ENCODE peak calls at places on chromosomes 5 and 9, in eight cellular contexts. E is K562, M is transverse colon, I is GM12878, V is stomach, J is Panc1, A is HCT116, C is GM23338. D is an unnamed sample.

GRCh38 chr5:125575561-125576504 is 829.4 kb upstream of the ZNF608 start:
- DNase-seq in E (no peak), M (peak), I (no peak), V (no peak), J (no peak), A (no peak), C (peak), D (peak)

GRCh38 chr9:113468716-113469448 is 5.4 kb downstream of the RGS3 start:
- DNase-seq in E (no peak), M (no peak), I (no peak), V (no peak), J (no peak), A (no peak), C (no peak), D (peak)

GRCh38 chr5:66171349-66172344 is 27.5 kb downstream of the SREK1 start:
- DNase-seq in E (peak), M (peak), I (no peak), V (no peak), J (no peak), A (no peak), C (peak), D (no peak)

GRCh38 chr5:35138232-35138631 is 90.5 kb upstream of the AGXT2 start:
- DNase-seq in E (no peak), M (no peak), I (no peak), V (no peak), J (no peak), A (no peak), C (no peak), D (no peak)

GRCh38 chr5:107526263-107526937 is 144.3 kb downstream of the EFNA5 start:
- DNase-seq in E (no peak), M (no peak), I (no peak), V (no peak), J (no peak), A (no peak), C (no peak), D (no peak)

GRCh38 chr5:21173526-21173925 is 1185.5 kb upstream of the CDH18 start:
- DNase-seq in E (no peak), M (no peak), I (no peak), V (no peak), J (no peak), A (no peak), C (no peak), D (no peak)

GRCh38 chr5:17895296-17896058 is 261.2 kb downstream of the TAF11L14 start:
- DNase-seq in E (no peak), M (no peak), I (no peak), V (no peak), J (peak), A (no peak), C (no peak), D (no peak)

GRCh38 chr9:29393064-29393463 is 1819.8 kb upstream of the C9orf72 start:
- DNase-seq in E (no peak), M (no peak), I (no peak), V (no peak), J (no peak), A (no peak), C (no peak), D (no peak)

GRCh38 chr5:149317281-149318048 is 27.8 kb upstream of the GRPEL2 start:
- DNase-seq in E (peak), M (peak), I (no peak), V (peak), J (peak), A (peak), C (peak), D (no peak)

GRCh38 chr5:96370981-96371380 is 62.1 kb downstream of the PCSK1 start:
- DNase-seq in E (no peak), M (no peak), I (no peak), V (no peak), J (no peak), A (no peak), C (no peak), D (no peak)

GRCh38 chr5:113047234-113047633 is 70.6 kb downstream of the DCP2 start:
- DNase-seq in E (peak), M (no peak), I (no peak), V (no peak), J (no peak), A (peak), C (no peak), D (no peak)

GRCh38 chr9:98175013-98175679 is 17.3 kb downstream of the CORO2A start:
- DNase-seq in E (no peak), M (no peak), I (no peak), V (no peak), J (no peak), A (no peak), C (no peak), D (peak)

GRCh38 chr9:95896580-95896979 is 21.1 kb downstream of the ERCC6L2 start:
- DNase-seq in E (no peak), M (no peak), I (no peak), V (no peak), J (no peak), A (no peak), C (no peak), D (no peak)

GRCh38 chr5:177249761-177250537 is 53.6 kb downstream of the RAB24 start:
- DNase-seq in E (no peak), M (no peak), I (no peak), V (no peak), J (no peak), A (no peak), C (no peak), D (no peak)

GRCh38 chr5:177256296-177256695 is 47.2 kb downstream of the RAB24 start:
- DNase-seq in E (no peak), M (no peak), I (no peak), V (peak), J (no peak), A (no peak), C (no peak), D (no peak)

DNA sequence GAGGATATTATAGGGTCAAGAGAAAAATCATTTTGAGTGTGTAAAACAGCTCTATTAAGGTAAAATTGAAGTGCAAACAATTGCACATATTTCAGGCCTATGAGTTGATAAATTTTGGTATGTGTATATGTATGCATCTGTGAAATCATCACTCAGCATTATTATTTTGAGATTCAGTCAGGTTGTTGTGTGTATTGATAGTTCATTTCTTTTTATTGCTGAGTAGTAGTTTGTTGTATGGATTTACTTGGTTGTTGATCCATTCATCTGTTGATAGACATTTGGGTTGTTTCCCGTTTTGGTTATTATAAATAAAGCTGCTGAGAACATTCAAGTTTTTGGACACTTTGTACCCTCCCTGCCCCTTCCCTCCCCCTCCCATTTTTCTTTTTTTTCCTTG is 50.3 kb downstream of the RAB24 start:
- DNase-seq in E (no peak), M (no peak), I (no peak), V (no peak), J (no peak), A (no peak), C (no peak), D (no peak)
- TF ChIP-seq POLR2AphosphoS5 in E (no peak), M (no peak), I (no peak), V (no peak), J (no peak), A (no peak), C (no peak), D (no peak)

GRCh38 chr9:31030741-31031202 is 1353.7 kb upstream of the ACO1 start:
- DNase-seq in E (no peak), M (no peak), I (no peak), V (no peak), J (no peak), A (no peak), C (peak), D (no peak)
- H3K4me3 ChIP-seq in E (no peak), M (no peak), I (no peak), V (no peak), J (no peak), A (no peak), C (peak), D (no peak)

GRCh38 chr5:127761869-127762268 is 58.7 kb downstream of the CCDC192 start:
- DNase-seq in E (no peak), M (no peak), I (no peak), V (no peak), J (no peak), A (no peak), C (no peak), D (no peak)

GRCh38 chr5:127754727-127755126 is 51.5 kb downstream of the CCDC192 start:
- DNase-seq in E (no peak), M (no peak), I (no peak), V (peak), J (no peak), A (no peak), C (no peak), D (no peak)

GRCh38 chr5:127758884-127759283 is 55.7 kb downstream of the CCDC192 start:
- DNase-seq in E (no peak), M (peak), I (no peak), V (no peak), J (no peak), A (no peak), C (no peak), D (no peak)

GRCh38 chr5:127754259-127754658 is 51.1 kb downstream of the CCDC192 start:
- DNase-seq in E (no peak), M (no peak), I (no peak), V (peak), J (no peak), A (no peak), C (no peak), D (no peak)

DNA sequence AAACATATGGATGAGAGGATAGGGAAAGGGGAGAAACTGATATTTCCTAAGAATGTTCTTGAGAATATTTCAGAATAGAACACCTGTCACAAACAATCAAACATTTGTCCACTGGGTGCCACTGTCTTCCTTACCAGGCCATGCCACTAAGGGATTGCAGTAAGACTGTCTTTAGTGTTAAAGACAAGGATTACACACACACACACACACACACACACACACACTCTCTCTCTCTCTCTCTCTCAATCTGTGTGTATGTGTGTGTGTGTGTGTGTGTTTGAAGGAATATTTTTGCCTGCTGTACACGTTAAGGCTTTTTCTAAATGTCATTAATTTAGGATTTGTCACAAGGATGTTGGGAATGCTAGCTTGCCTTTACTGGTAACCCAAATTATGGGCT is 54.4 kb downstream of the CCDC192 start:
- DNase-seq in E (peak), M (peak), I (peak), V (peak), J (peak), A (peak), C (peak), D (no peak)
- TF ChIP-seq POLR2AphosphoS5 in E (no peak), M (no peak), I (no peak), V (no peak), J (no peak), A (no peak), C (no peak), D (no peak)

DNA sequence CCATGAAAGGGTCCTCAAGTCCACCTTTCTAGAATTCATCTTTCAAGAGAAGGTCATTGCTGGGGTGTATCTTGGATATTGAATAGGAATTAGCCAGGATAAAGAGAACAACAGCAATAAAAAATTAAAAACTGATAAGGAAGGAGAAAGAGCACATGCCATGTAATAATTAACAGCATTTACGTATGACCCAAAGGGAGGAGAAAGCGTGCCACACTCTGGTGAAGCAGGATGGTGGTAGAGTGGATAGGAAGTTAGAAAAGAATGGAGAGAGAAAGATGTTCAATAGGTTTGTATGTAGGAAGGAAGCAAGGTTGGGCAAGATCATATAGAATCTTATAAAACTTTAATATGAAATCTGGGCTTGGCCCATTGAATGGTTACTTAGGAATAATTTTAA is 751.5 kb downstream of the MAT2B start:
- DNase-seq in E (no peak), M (no peak), I (no peak), V (no peak), J (no peak), A (no peak), C (no peak), D (no peak)
- H3K4me3 ChIP-seq in E (no peak), M (no peak), I (no peak), V (no peak), J (no peak), A (no peak), C (no peak), D (no peak)

GRCh38 chr5:147439253-147439652 is 70.6 kb downstream of the DPYSL3 start:
- DNase-seq in E (no peak), M (no peak), I (no peak), V (no peak), J (no peak), A (no peak), C (no peak), D (no peak)

GRCh38 chr5:147445093-147445492 is 64.8 kb downstream of the DPYSL3 start:
- DNase-seq in E (no peak), M (no peak), I (no peak), V (no peak), J (no peak), A (no peak), C (no peak), D (no peak)

GRCh38 chr5:147445951-147446350 is 63.9 kb downstream of the DPYSL3 start:
- DNase-seq in E (no peak), M (no peak), I (no peak), V (no peak), J (no peak), A (no peak), C (no peak), D (no peak)

GRCh38 chr5:147441191-147441695 is 68.6 kb downstream of the DPYSL3 start:
- DNase-seq in E (no peak), M (no peak), I (no peak), V (no peak), J (no peak), A (no peak), C (no peak), D (no peak)

DNA sequence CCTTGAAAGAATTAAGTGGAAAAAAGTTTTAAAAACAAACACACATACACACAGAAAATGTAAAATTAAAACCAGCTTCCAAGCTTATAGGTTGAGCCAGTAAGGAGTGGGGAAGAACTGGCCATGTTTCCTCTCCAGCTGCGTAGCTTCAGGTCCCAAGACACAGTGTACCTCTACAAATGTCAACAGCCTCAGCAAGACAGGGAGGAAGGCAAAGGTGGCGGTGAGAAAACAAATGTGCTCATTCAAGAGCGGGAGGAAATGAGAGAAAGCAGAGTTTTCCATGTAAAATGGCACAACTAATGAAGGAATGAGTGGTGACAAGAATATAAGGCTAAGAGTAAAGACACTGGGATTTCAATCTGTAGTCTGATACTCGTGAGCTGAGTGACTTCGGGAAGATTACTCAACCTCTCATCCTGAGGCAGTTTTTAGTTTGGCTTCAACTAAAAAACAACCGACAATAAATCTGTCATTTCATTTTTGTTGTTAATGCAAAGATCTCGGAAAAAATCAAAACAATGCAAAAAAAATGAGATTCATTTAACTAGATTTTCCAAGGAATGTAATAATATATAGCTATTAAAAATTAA is 67.6 kb downstream of the DPYSL3 start:
- DNase-seq in E (no peak), M (no peak), I (no peak), V (no peak), J (no peak), A (no peak), C (no peak), D (no peak)
- TF ChIP-seq POLR2AphosphoS5 in E (no peak), M (no peak), I (no peak), V (no peak), J (no peak), A (no peak), C (no peak), D (peak)

DNA sequence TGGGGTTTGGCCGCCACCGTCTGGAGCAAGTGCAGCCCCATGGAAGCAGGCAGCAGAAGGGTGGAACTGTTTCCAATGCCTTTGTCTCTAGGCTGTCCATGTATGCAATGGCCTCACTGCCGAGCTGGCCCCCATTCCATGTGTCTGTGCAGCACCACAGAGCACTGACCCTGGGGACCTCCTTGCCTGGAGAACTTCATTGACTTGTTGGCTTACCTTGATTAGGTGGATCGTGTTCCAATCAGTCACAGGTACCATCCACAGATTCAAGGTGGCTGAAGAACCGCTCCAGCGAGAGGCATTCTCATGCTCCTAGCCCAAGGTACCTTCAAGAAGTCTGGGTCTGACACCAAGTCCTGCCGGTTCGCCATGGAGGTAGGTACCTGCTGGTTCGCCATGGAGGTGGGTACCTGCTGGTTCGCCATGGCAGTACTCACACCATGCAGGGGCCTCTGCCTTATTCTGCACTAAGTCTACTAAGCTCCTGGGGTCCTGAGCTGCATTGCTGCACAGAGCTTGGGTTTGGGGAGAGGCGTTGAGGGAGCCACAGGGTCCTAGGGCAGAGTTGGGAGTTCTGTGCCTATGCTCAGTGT is 358.3 kb upstream of the IRX1 start:
- DNase-seq in E (no peak), M (no peak), I (no peak), V (no peak), J (no peak), A (no peak), C (no peak), D (no peak)
- H3K4me3 ChIP-seq in E (no peak), M (no peak), I (no peak), V (no peak), J (no peak), A (no peak), C (no peak), D (no peak)

GRCh38 chr5:87627360-87627759 is 214.6 kb upstream of the CCNH start:
- DNase-seq in E (no peak), M (no peak), I (no peak), V (no peak), J (no peak), A (no peak), C (no peak), D (no peak)
- TF ChIP-seq POLR2AphosphoS5 in E (no peak), M (no peak), I (no peak), V (no peak), J (no peak), A (no peak), C (no peak), D (no peak)

GRCh38 chr5:142686210-142686734 is 382 bp upstream of the FGF1 start:
- DNase-seq in E (no peak), M (no peak), I (no peak), V (no peak), J (no peak), A (no peak), C (peak), D (no peak)
- H3K4me3 ChIP-seq in E (no peak), M (no peak), I (no peak), V (no peak), J (no peak), A (no peak), C (no peak), D (no peak)

D was measured in sigmoid colon.